ENCODE peak calls at places on chromosomes 6 and 20, in ten cellular contexts. W is H9, M is NCI-H1092, B is spleen, Y is iPS-NIHi11, G is ureter, U is EH, C is stromal cell of bone marrow, S is OCI-LY7, V is tibial artery. Q is an unnamed sample.

GRCh38 chr20:47876348-47877056 is 91.2 kb upstream of the SULF2 start:
- DNase-seq in S (no peak), W (no peak), Y (no peak), V (no peak), U (peak), M (no peak), B (no peak), C (no peak), G (no peak), Q (no peak)

GRCh38 chr6:15948930-15949900 is 179.7 kb upstream of the MYLIP start:
- DNase-seq in B (no peak), W (peak), C (no peak), Y (peak), U (no peak), M (peak), G (no peak), S (no peak), V (no peak), Q (no peak)

GRCh38 chr6:133923938-133924593 is 29.0 kb upstream of the TBPL1 start:
- DNase-seq in U (peak), V (peak), W (peak), B (no peak), C (peak), S (peak), G (peak), M (peak), Y (peak), Q (no peak)

GRCh38 chr6:144338474-144338873 is 53.3 kb downstream of the UTRN start:
- DNase-seq in G (no peak), M (no peak), V (no peak), B (no peak), S (peak), W (no peak), Y (no peak), U (no peak), C (no peak), Q (no peak)

GRCh38 chr6:40477246-40478126 is 109.7 kb downstream of the LRFN2 start:
- DNase-seq in G (no peak), U (no peak), S (no peak), Y (peak), C (no peak), M (peak), V (no peak), W (peak), B (no peak), Q (no peak)

GRCh38 chr20:7161690-7162089 is 394.2 kb downstream of the BMP2 start:
- DNase-seq in S (peak), W (no peak), V (no peak), C (no peak), Y (peak), B (no peak), M (no peak), G (no peak), U (no peak), Q (no peak)

GRCh38 chr6:170289108-170289931 is 1.6 kb downstream of the DLL1 start:
- DNase-seq in W (no peak), C (no peak), G (peak), B (peak), Y (no peak), U (no peak), S (no peak), V (no peak), M (no peak), Q (peak)

GRCh38 chr20:51503376-51503775 is 39.1 kb downstream of the NFATC2 start:
- DNase-seq in V (peak), S (no peak), Y (no peak), B (no peak), W (no peak), G (no peak), C (no peak), M (no peak), U (no peak), Q (no peak)

GRCh38 chr6:157381631-157382621 is 936 bp downstream of the ZDHHC14 start:
- DNase-seq in B (peak), U (peak), Y (peak), S (peak), W (peak), G (peak), M (no peak), V (peak), C (peak), Q (peak)

GRCh38 chr6:88177961-88178464 is 11.9 kb upstream of the CNR1 start:
- DNase-seq in Y (no peak), S (peak), U (peak), W (no peak), M (no peak), B (no peak), G (no peak), V (no peak), C (no peak), Q (no peak)

GRCh38 chr6:44451803-44452690 is 64.5 kb downstream of the CDC5L start:
- DNase-seq in U (peak), W (no peak), S (no peak), Y (no peak), B (no peak), C (no peak), V (no peak), G (no peak), M (no peak), Q (no peak)

GRCh38 chr20:44188752-44189151 is 1.8 kb upstream of the JPH2 start:
- DNase-seq in C (no peak), M (no peak), S (no peak), U (no peak), B (no peak), G (no peak), W (no peak), Y (no peak), V (peak), Q (no peak)

GRCh38 chr6:71486466-71486865 is 197.9 kb downstream of the OGFRL1 start:
- DNase-seq in C (peak), V (no peak), G (no peak), B (no peak), W (no peak), U (peak), S (no peak), Y (no peak), M (no peak), Q (no peak)

GRCh38 chr20:51525241-51526104 is 17.0 kb downstream of the NFATC2 start:
- DNase-seq in V (no peak), U (no peak), W (no peak), S (peak), M (no peak), G (no peak), B (peak), Y (peak), C (no peak), Q (no peak)

GRCh38 chr20:33370296-33370695 is 31.0 kb downstream of the CDK5RAP1 start:
- DNase-seq in U (peak), W (no peak), V (no peak), S (no peak), G (no peak), Y (no peak), B (peak), C (no peak), M (no peak), Q (no peak)

GRCh38 chr6:79605968-79606764 is 25.0 kb upstream of the SH3BGRL2 start:
- DNase-seq in U (no peak), S (no peak), C (no peak), V (no peak), G (no peak), Y (peak), W (peak), M (no peak), B (no peak), Q (no peak)

GRCh38 chr20:37903317-37904007 is 535 bp downstream of the VSTM2L start:
- DNase-seq in V (no peak), B (no peak), M (no peak), C (no peak), G (no peak), Y (peak), S (no peak), W (peak), U (no peak), Q (no peak)

GRCh38 chr6:113630738-113631535 is 226.2 kb upstream of the MARCKS start:
- DNase-seq in U (peak), V (no peak), Y (no peak), B (no peak), S (peak), W (no peak), C (no peak), G (no peak), M (no peak), Q (no peak)

GRCh38 chr6:166761801-166762200 is 134.8 kb upstream of the RPS6KA2 start:
- DNase-seq in Y (no peak), W (no peak), C (no peak), B (no peak), U (no peak), S (no peak), G (no peak), M (no peak), V (peak), Q (no peak)